ENCODE peak calls at places on chromosomes 16 and 17, in five cellular contexts. One of them, this sample, is unnamed.

GRCh38 chr17:65074778-65075250 is 18.3 kb upstream of the GNA13 start:
- DNase-seq in Peyer's patch: no peak
- DNase-seq in tibial nerve: no peak
- DNase-seq in ascending aorta: no peak
- DNase-seq in heart left ventricle: peak; percentile 69
- DNase-seq in this sample: no peak

GRCh38 chr16:138049-138417 is 440 bp downstream of the NPRL3 start:
- DNase-seq in tibial nerve: no peak
- DNase-seq in Peyer's patch: no peak
- DNase-seq in ascending aorta: no peak
- DNase-seq in heart left ventricle: no peak
- DNase-seq in this sample: peak; percentile 18

GRCh38 chr16:4244254-4244812 is 2.5 kb upstream of the SRL start:
- DNase-seq in heart left ventricle: no peak
- DNase-seq in tibial nerve: no peak
- DNase-seq in ascending aorta: no peak
- DNase-seq in Peyer's patch: no peak
- DNase-seq in this sample: no peak

GRCh38 chr16:4750896-4751295 is 16.1 kb downstream of the ZNF500 start:
- DNase-seq in ascending aorta: no peak
- DNase-seq in heart left ventricle: no peak
- DNase-seq in Peyer's patch: no peak
- DNase-seq in tibial nerve: no peak
- DNase-seq in this sample: no peak

GRCh38 chr17:55674107-55674506 is 48.6 kb downstream of the TMEM100 start:
- DNase-seq in heart left ventricle: no peak
- DNase-seq in tibial nerve: no peak
- DNase-seq in Peyer's patch: no peak
- DNase-seq in ascending aorta: no peak
- DNase-seq in this sample: no peak

GRCh38 chr17:63434951-63435571 is 11.0 kb downstream of the CYB561 start:
- DNase-seq in Peyer's patch: no peak
- DNase-seq in ascending aorta: peak; percentile 39
- DNase-seq in heart left ventricle: peak; percentile 78
- DNase-seq in tibial nerve: no peak
- DNase-seq in this sample: peak; percentile 28

GRCh38 chr17:32958418-32958817 is 30.5 kb downstream of the TMEM98 start:
- DNase-seq in Peyer's patch: no peak
- DNase-seq in ascending aorta: no peak
- DNase-seq in tibial nerve: no peak
- DNase-seq in heart left ventricle: no peak
- DNase-seq in this sample: no peak

GRCh38 chr17:19762515-19762961 is 14.4 kb upstream of the ALDH3A1 start:
- DNase-seq in tibial nerve: peak; percentile 62
- DNase-seq in ascending aorta: no peak
- DNase-seq in heart left ventricle: peak; percentile 42
- DNase-seq in Peyer's patch: peak; percentile 76
- DNase-seq in this sample: peak; percentile 64

GRCh38 chr17:72362466-72363335 is 241.9 kb downstream of the SOX9 start:
- DNase-seq in Peyer's patch: no peak
- DNase-seq in ascending aorta: no peak
- DNase-seq in tibial nerve: no peak
- DNase-seq in heart left ventricle: no peak
- DNase-seq in this sample: no peak

GRCh38 chr17:69042308-69042707 is 18.4 kb downstream of the ABCA9 start:
- DNase-seq in Peyer's patch: no peak
- DNase-seq in heart left ventricle: no peak
- DNase-seq in tibial nerve: no peak
- DNase-seq in ascending aorta: no peak
- DNase-seq in this sample: no peak

GRCh38 chr17:17516315-17516930 is 20.2 kb upstream of the RASD1 start:
- DNase-seq in ascending aorta: no peak
- DNase-seq in Peyer's patch: no peak
- DNase-seq in tibial nerve: no peak
- DNase-seq in heart left ventricle: no peak
- DNase-seq in this sample: no peak

GRCh38 chr16:53457670-53458069 is 23.4 kb downstream of the RBL2 start:
- DNase-seq in ascending aorta: no peak
- DNase-seq in tibial nerve: no peak
- DNase-seq in Peyer's patch: peak; percentile 77
- DNase-seq in heart left ventricle: no peak
- DNase-seq in this sample: peak; percentile 94

GRCh38 chr17:36135465-36135864 is 31.8 kb downstream of the CCL4 start:
- DNase-seq in heart left ventricle: no peak
- DNase-seq in tibial nerve: no peak
- DNase-seq in Peyer's patch: no peak
- DNase-seq in ascending aorta: no peak
- DNase-seq in this sample: no peak

GRCh38 chr17:7215652-7216139 is 3.9 kb downstream of the DLG4 start:
- DNase-seq in ascending aorta: no peak
- DNase-seq in Peyer's patch: no peak
- DNase-seq in tibial nerve: no peak
- DNase-seq in heart left ventricle: peak; percentile 32
- DNase-seq in this sample: no peak

GRCh38 chr16:736936-737481 is 3.8 kb downstream of the CIAO3 start:
- DNase-seq in heart left ventricle: no peak
- DNase-seq in tibial nerve: no peak
- DNase-seq in Peyer's patch: no peak
- DNase-seq in ascending aorta: no peak
- DNase-seq in this sample: no peak

GRCh38 chr17:69450857-69451410 is 36.4 kb downstream of the MAP2K6 start:
- DNase-seq in heart left ventricle: no peak
- DNase-seq in ascending aorta: no peak
- DNase-seq in Peyer's patch: no peak
- DNase-seq in tibial nerve: no peak
- DNase-seq in this sample: no peak

DNA sequence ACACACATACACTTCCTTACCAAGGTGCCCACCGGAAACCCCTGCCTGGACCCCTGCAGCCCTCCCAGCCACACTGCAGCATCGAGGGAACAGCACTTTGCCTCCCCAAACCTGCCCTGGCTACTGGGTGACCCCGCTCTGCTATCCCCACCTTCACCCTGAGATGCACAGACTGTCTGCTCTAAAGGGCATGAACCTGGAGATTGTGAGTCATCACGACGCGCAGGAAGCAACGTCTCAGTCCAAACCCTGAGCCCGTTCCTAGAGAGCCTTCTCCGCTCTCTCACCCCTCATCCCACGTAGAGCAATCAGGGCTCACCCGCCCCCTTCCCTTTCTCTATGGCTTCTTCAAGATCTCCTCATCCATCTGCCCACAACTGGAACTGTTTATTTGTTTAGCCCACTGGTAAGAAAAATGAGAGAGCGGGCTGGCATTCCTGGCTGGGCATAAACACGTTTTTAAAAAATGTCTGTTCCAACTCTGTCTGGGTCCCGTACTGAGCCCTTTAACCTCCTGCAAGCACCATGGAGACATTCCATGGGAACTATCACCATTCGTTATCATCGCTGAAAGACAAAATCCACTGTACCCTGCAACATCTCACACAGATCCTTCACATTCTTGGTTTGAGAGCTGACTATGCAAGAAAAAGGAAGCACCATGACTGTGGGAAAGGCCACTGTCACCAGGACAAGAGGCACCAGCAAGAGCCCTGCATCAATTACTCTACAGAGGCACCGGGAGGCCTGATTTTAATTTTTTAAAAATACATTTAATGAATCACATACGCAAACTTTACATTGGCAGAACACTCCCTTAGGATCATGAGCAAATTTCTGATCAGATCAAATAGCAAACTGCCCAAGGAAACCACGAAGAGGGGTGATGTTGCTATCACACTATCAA is 28.2 kb downstream of the ZFHX3 start:
- DNase-seq in ascending aorta: no peak
- DNase-seq in Peyer's patch: no peak
- DNase-seq in heart left ventricle: no peak
- DNase-seq in tibial nerve: no peak
- DNase-seq in this sample: no peak
- H3K4me1 ChIP-seq in ascending aorta: peaks cover 24% of the 10 kb centered on the region
- H3K4me1 ChIP-seq in Peyer's patch: peaks cover 36% of the 10 kb centered on the region
- H3K4me1 ChIP-seq in heart left ventricle: peaks cover 7% of the 10 kb centered on the region
- H3K4me1 ChIP-seq in tibial nerve: no peaks in the 10 kb centered on the region
- H3K4me1 ChIP-seq in this sample: no peaks in the 10 kb centered on the region

DNA sequence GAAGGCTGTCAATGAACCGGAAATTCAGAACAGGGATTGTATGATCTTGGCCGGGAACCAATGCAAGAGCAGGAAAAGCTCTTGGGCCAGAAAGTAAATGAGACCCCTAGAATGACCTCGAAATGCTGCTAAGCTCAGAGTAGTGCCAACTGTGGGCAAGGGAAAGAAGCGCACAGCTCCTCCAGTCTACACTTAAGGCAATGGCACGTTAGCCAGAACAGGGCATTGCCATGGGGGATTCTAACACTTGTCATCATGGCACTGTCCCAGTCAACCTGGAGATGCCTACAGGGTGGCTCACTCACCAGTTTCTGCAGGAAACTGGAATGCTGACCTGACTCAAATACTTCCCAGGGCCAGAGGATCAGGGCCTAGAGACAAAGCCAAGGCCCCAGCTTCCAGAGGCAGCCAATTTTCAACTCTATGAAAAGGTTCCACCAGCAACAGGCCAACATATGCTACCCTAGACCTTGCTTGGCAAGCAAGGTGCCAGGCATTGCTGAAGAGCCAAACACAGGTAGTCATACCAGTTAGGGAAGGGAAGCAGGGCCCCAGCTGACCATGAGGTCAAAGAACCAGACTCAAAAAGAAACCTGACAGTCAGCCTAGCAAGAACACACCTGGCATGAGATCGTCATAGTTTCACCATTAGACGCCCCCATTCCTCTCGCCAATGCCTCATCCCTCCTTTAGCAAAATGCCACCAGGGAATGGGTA is 34.9 kb downstream of the ARHGAP17 start:
- DNase-seq in heart left ventricle: peak; percentile 53
- DNase-seq in tibial nerve: no peak
- DNase-seq in Peyer's patch: no peak
- DNase-seq in ascending aorta: no peak
- DNase-seq in this sample: no peak
- H3K4me1 ChIP-seq in heart left ventricle: peaks cover 63% of the 10 kb centered on the region
- H3K4me1 ChIP-seq in tibial nerve: no peaks in the 10 kb centered on the region
- H3K4me1 ChIP-seq in Peyer's patch: peaks cover 20% of the 10 kb centered on the region
- H3K4me1 ChIP-seq in ascending aorta: peaks cover 13% of the 10 kb centered on the region
- H3K4me1 ChIP-seq in this sample: peaks cover 6% of the 10 kb centered on the region

GRCh38 chr17:30809867-30810266 is 14.6 kb downstream of the CRLF3 start:
- DNase-seq in Peyer's patch: no peak
- DNase-seq in ascending aorta: no peak
- DNase-seq in tibial nerve: no peak
- DNase-seq in heart left ventricle: no peak
- DNase-seq in this sample: peak; percentile 83

GRCh38 chr17:30816165-30816564 is 8.3 kb downstream of the CRLF3 start:
- DNase-seq in ascending aorta: no peak
- DNase-seq in tibial nerve: no peak
- DNase-seq in heart left ventricle: no peak
- DNase-seq in Peyer's patch: no peak
- DNase-seq in this sample: no peak

GRCh38 chr17:30808785-30809286 is 15.7 kb downstream of the CRLF3 start:
- DNase-seq in Peyer's patch: no peak
- DNase-seq in tibial nerve: no peak
- DNase-seq in heart left ventricle: no peak
- DNase-seq in ascending aorta: no peak
- DNase-seq in this sample: peak; percentile 17

GRCh38 chr17:30812218-30813177 is 12.0 kb downstream of the CRLF3 start:
- DNase-seq in Peyer's patch: no peak
- DNase-seq in heart left ventricle: no peak
- DNase-seq in ascending aorta: no peak
- DNase-seq in tibial nerve: no peak
- DNase-seq in this sample: no peak
- H3K4me1 ChIP-seq in Peyer's patch: no peaks in the 10 kb centered on the region
- H3K4me1 ChIP-seq in heart left ventricle: no peaks in the 10 kb centered on the region
- H3K4me1 ChIP-seq in ascending aorta: no peaks in the 10 kb centered on the region
- H3K4me1 ChIP-seq in tibial nerve: no peaks in the 10 kb centered on the region
- H3K4me1 ChIP-seq in this sample: peaks cover 76% of the 10 kb centered on the region

GRCh38 chr16:77780378-77780837 is 8.0 kb upstream of the VAT1L start:
- DNase-seq in ascending aorta: peak; percentile 14
- DNase-seq in Peyer's patch: no peak
- DNase-seq in heart left ventricle: no peak
- DNase-seq in tibial nerve: no peak
- DNase-seq in this sample: no peak
- H3K4me1 ChIP-seq in ascending aorta: no peaks in the 10 kb centered on the region
- H3K4me1 ChIP-seq in Peyer's patch: no peaks in the 10 kb centered on the region
- H3K4me1 ChIP-seq in heart left ventricle: no peaks in the 10 kb centered on the region
- H3K4me1 ChIP-seq in tibial nerve: no peaks in the 10 kb centered on the region
- H3K4me1 ChIP-seq in this sample: no peaks in the 10 kb centered on the region

GRCh38 chr16:77581706-77582105 is 140.6 kb upstream of the NUDT7 start:
- DNase-seq in tibial nerve: no peak
- DNase-seq in Peyer's patch: no peak
- DNase-seq in heart left ventricle: no peak
- DNase-seq in ascending aorta: no peak
- DNase-seq in this sample: no peak

GRCh38 chr16:77582956-77583355 is 139.4 kb upstream of the NUDT7 start:
- DNase-seq in Peyer's patch: no peak
- DNase-seq in tibial nerve: no peak
- DNase-seq in heart left ventricle: no peak
- DNase-seq in ascending aorta: no peak
- DNase-seq in this sample: no peak

GRCh38 chr16:77585852-77586251 is 136.5 kb upstream of the NUDT7 start:
- DNase-seq in tibial nerve: no peak
- DNase-seq in Peyer's patch: no peak
- DNase-seq in ascending aorta: no peak
- DNase-seq in heart left ventricle: no peak
- DNase-seq in this sample: no peak

GRCh38 chr16:77585379-77585778 is 136.9 kb upstream of the NUDT7 start:
- DNase-seq in Peyer's patch: no peak
- DNase-seq in tibial nerve: no peak
- DNase-seq in heart left ventricle: no peak
- DNase-seq in ascending aorta: no peak
- DNase-seq in this sample: no peak

DNA sequence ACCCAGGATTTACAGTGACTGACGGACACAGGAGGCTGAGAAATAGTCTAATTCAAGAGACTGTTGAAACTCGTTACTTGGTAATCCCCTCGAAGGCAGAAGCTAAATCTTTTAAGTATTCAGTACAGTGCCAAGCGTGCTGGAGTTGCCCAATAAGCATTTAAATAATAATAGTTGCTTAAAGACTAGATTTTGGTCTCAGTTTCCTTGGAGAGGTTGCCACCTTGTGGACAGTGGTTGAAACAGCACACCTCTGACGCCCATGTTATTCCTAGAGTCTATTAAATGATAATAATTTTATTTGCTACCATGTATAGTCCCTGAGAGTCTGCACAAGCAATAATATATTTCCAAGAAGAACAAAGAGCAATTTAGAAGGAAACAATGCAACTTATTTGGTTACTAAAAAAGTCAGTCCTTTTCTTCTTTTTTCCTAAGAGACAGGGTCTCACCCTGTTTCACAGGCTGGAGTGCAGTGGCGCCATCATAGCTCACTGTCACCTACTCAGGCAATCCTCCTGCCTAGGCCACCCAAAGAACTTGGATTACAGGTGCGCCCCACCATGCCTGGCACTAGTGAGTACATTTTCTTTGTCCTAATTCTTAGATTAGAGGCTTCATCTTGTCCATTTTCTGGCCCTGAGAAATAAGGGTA is 138.0 kb upstream of the NUDT7 start:
- DNase-seq in heart left ventricle: peak; percentile 19
- DNase-seq in Peyer's patch: no peak
- DNase-seq in ascending aorta: no peak
- DNase-seq in tibial nerve: no peak
- DNase-seq in this sample: peak; percentile 33
- H3K4me1 ChIP-seq in heart left ventricle: no peaks in the 10 kb centered on the region
- H3K4me1 ChIP-seq in Peyer's patch: no peaks in the 10 kb centered on the region
- H3K4me1 ChIP-seq in ascending aorta: no peaks in the 10 kb centered on the region
- H3K4me1 ChIP-seq in tibial nerve: no peaks in the 10 kb centered on the region
- H3K4me1 ChIP-seq in this sample: no peaks in the 10 kb centered on the region

GRCh38 chr17:59627770-59628171 is 8.1 kb downstream of the CLTC start:
- DNase-seq in tibial nerve: no peak
- DNase-seq in heart left ventricle: no peak
- DNase-seq in ascending aorta: no peak
- DNase-seq in Peyer's patch: no peak
- DNase-seq in this sample: no peak
- H3K4me1 ChIP-seq in tibial nerve: no peaks in the 10 kb centered on the region
- H3K4me1 ChIP-seq in heart left ventricle: peaks cover 38% of the 10 kb centered on the region
- H3K4me1 ChIP-seq in ascending aorta: peaks cover 6% of the 10 kb centered on the region
- H3K4me1 ChIP-seq in Peyer's patch: peaks cover 73% of the 10 kb centered on the region
- H3K4me1 ChIP-seq in this sample: peaks cover 43% of the 10 kb centered on the region